ENCODE peak calls at places on chromosomes 7 and 10, in seven cellular contexts. One of them, this sample, is unnamed. For H3K27me3 and H3K4me1, the result is how much of the 10 kb centered on the place peaks cover.

GRCh38 chr10:48469516-48470020 is 135.3 kb downstream of the ARHGAP22 start:
- DNase-seq in lower lobe of right lung: no peak
- DNase-seq in tibial artery: no peak
- DNase-seq in GM23338: no peak
- DNase-seq in HepG2: no peak
- DNase-seq in heart left ventricle: no peak
- DNase-seq in stomach: peak
- DNase-seq in this sample: peak

GRCh38 chr7:98206451-98207330 is 4.5 kb upstream of the BHLHA15 start:
- DNase-seq in lower lobe of right lung: no peak
- DNase-seq in tibial artery: no peak
- DNase-seq in GM23338: no peak
- DNase-seq in HepG2: no peak
- DNase-seq in heart left ventricle: no peak
- DNase-seq in stomach: no peak
- DNase-seq in this sample: no peak

GRCh38 chr7:111763221-111763791 is 201.0 kb upstream of the IMMP2L start:
- DNase-seq in lower lobe of right lung: no peak
- DNase-seq in tibial artery: no peak
- DNase-seq in GM23338: peak
- DNase-seq in HepG2: peak
- DNase-seq in heart left ventricle: no peak
- DNase-seq in stomach: no peak
- DNase-seq in this sample: peak

GRCh38 chr7:135102372-135102771 is 45.5 kb upstream of the TMEM140 start:
- DNase-seq in lower lobe of right lung: no peak
- DNase-seq in tibial artery: no peak
- DNase-seq in GM23338: no peak
- DNase-seq in HepG2: no peak
- DNase-seq in heart left ventricle: no peak
- DNase-seq in stomach: no peak
- DNase-seq in this sample: no peak

GRCh38 chr10:68067029-68067428 is 8.1 kb downstream of the HERC4 start:
- DNase-seq in lower lobe of right lung: no peak
- DNase-seq in tibial artery: no peak
- DNase-seq in GM23338: no peak
- DNase-seq in HepG2: no peak
- DNase-seq in heart left ventricle: no peak
- DNase-seq in stomach: no peak
- DNase-seq in this sample: no peak

GRCh38 chr7:78038465-78039080 is 240.0 kb downstream of the PHTF2 start:
- DNase-seq in lower lobe of right lung: no peak
- DNase-seq in tibial artery: no peak
- DNase-seq in GM23338: peak
- DNase-seq in HepG2: no peak
- DNase-seq in heart left ventricle: no peak
- DNase-seq in stomach: no peak
- DNase-seq in this sample: no peak

GRCh38 chr10:123885406-123886164 is 6.0 kb downstream of the CPXM2 start:
- DNase-seq in lower lobe of right lung: no peak
- DNase-seq in tibial artery: peak
- DNase-seq in GM23338: no peak
- DNase-seq in HepG2: no peak
- DNase-seq in heart left ventricle: no peak
- DNase-seq in stomach: peak
- DNase-seq in this sample: no peak

GRCh38 chr10:58570307-58570723 is 57.6 kb downstream of the BICC1 start:
- DNase-seq in lower lobe of right lung: no peak
- DNase-seq in tibial artery: peak
- DNase-seq in GM23338: no peak
- DNase-seq in HepG2: no peak
- DNase-seq in heart left ventricle: no peak
- DNase-seq in stomach: no peak
- DNase-seq in this sample: no peak

GRCh38 chr7:151759591-151760042 is 117.3 kb downstream of the PRKAG2 start:
- DNase-seq in lower lobe of right lung: no peak
- DNase-seq in tibial artery: no peak
- DNase-seq in GM23338: peak
- DNase-seq in HepG2: peak
- DNase-seq in heart left ventricle: no peak
- DNase-seq in stomach: peak
- DNase-seq in this sample: peak

GRCh38 chr7:29612596-29612995 is 49.0 kb downstream of the PRR15 start:
- DNase-seq in lower lobe of right lung: no peak
- DNase-seq in tibial artery: no peak
- DNase-seq in GM23338: no peak
- DNase-seq in HepG2: no peak
- DNase-seq in heart left ventricle: no peak
- DNase-seq in stomach: no peak
- DNase-seq in this sample: no peak

GRCh38 chr7:32779167-32779566 is 112.4 kb downstream of the KBTBD2 start:
- DNase-seq in lower lobe of right lung: no peak
- DNase-seq in tibial artery: no peak
- DNase-seq in GM23338: no peak
- DNase-seq in HepG2: no peak
- DNase-seq in heart left ventricle: no peak
- DNase-seq in stomach: no peak
- DNase-seq in this sample: no peak

GRCh38 chr10:69486922-69487730 is 35.9 kb downstream of the TSPAN15 start:
- DNase-seq in lower lobe of right lung: peak
- DNase-seq in tibial artery: no peak
- DNase-seq in GM23338: no peak
- DNase-seq in HepG2: no peak
- DNase-seq in heart left ventricle: no peak
- DNase-seq in stomach: no peak
- DNase-seq in this sample: no peak

GRCh38 chr7:92582948-92583347 is 7.2 kb downstream of the FAM133B start:
- DNase-seq in lower lobe of right lung: no peak
- DNase-seq in tibial artery: no peak
- DNase-seq in GM23338: no peak
- DNase-seq in HepG2: no peak
- DNase-seq in heart left ventricle: no peak
- DNase-seq in stomach: no peak
- DNase-seq in this sample: no peak

GRCh38 chr10:87585565-87586514 is 73.8 kb upstream of the PAPSS2 start:
- DNase-seq in lower lobe of right lung: no peak
- DNase-seq in tibial artery: no peak
- DNase-seq in GM23338: no peak
- DNase-seq in HepG2: peak
- DNase-seq in heart left ventricle: no peak
- DNase-seq in stomach: peak
- DNase-seq in this sample: peak

GRCh38 chr10:63241898-63242297 is 108.8 kb downstream of the NRBF2 start:
- DNase-seq in lower lobe of right lung: no peak
- DNase-seq in tibial artery: no peak
- DNase-seq in GM23338: no peak
- DNase-seq in HepG2: no peak
- DNase-seq in heart left ventricle: no peak
- DNase-seq in stomach: no peak
- DNase-seq in this sample: no peak

GRCh38 chr7:50940621-50941020 is 157.9 kb upstream of the GRB10 start:
- DNase-seq in lower lobe of right lung: no peak
- DNase-seq in tibial artery: no peak
- DNase-seq in GM23338: no peak
- DNase-seq in HepG2: no peak
- DNase-seq in heart left ventricle: no peak
- DNase-seq in stomach: no peak
- DNase-seq in this sample: no peak

GRCh38 chr7:50939026-50939425 is 156.3 kb upstream of the GRB10 start:
- DNase-seq in lower lobe of right lung: no peak
- DNase-seq in tibial artery: no peak
- DNase-seq in GM23338: no peak
- DNase-seq in HepG2: no peak
- DNase-seq in heart left ventricle: peak
- DNase-seq in stomach: no peak
- DNase-seq in this sample: no peak

GRCh38 chr7:50943482-50943881 is 160.8 kb upstream of the GRB10 start:
- DNase-seq in lower lobe of right lung: no peak
- DNase-seq in tibial artery: no peak
- DNase-seq in GM23338: no peak
- DNase-seq in HepG2: no peak
- DNase-seq in heart left ventricle: no peak
- DNase-seq in stomach: no peak
- DNase-seq in this sample: no peak

GRCh38 chr7:50941525-50941924 is 158.8 kb upstream of the GRB10 start:
- DNase-seq in lower lobe of right lung: no peak
- DNase-seq in tibial artery: no peak
- DNase-seq in GM23338: no peak
- DNase-seq in HepG2: no peak
- DNase-seq in heart left ventricle: no peak
- DNase-seq in stomach: no peak
- DNase-seq in this sample: no peak

DNA sequence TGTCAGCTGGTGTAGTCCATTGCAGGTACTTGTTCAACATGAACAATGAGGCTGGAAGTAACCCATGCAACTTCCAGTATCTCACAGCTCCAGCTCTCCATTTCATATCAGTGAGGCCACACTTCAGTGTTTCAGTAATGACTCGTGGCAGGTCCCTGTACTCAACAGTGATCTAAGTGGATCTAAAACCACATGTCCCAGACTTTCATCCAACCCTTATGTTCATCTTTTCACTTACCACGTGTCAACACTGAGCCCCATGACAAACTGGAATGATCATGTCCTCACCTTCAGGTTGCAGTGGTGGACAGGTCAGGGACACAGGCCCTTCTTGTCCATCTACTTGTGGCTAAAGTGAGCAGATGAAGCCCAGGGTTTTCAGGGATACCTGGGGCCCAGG is 155.0 kb upstream of the GRB10 start:
- DNase-seq in lower lobe of right lung: no peak
- DNase-seq in tibial artery: no peak
- DNase-seq in GM23338: no peak
- DNase-seq in HepG2: no peak
- DNase-seq in heart left ventricle: no peak
- DNase-seq in stomach: no peak
- DNase-seq in this sample: no peak
- H3K27me3 ChIP-seq in lower lobe of right lung: under half
- H3K27me3 ChIP-seq in tibial artery: under half
- H3K27me3 ChIP-seq in GM23338: under half
- H3K27me3 ChIP-seq in HepG2: under half
- H3K27me3 ChIP-seq in heart left ventricle: under half
- H3K27me3 ChIP-seq in stomach: under half
- H3K27me3 ChIP-seq in this sample: under half

DNA sequence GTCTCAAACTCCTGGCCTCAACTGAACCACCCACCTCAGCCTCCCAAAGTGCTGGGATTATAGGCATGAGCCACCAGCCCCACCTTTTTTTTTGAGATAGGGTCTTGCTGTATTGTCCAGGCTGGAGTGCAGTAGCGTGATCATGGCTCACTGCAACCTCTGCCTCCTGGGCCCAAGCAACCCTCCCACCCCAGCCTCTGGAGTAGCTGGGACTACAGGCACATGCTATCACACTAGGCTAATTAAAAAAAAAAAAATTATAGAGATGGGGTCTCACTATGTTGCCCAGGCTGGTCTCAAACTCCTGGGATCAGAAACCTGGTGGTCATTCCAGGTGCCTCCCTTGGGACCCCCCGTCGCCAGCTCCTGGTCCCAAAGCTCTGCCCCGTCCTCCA is 25.0 kb downstream of the GTF2IRD1 start:
- DNase-seq in lower lobe of right lung: no peak
- DNase-seq in tibial artery: no peak
- DNase-seq in GM23338: no peak
- DNase-seq in HepG2: no peak
- DNase-seq in heart left ventricle: no peak
- DNase-seq in stomach: no peak
- DNase-seq in this sample: no peak
- H3K4me1 ChIP-seq in lower lobe of right lung: half or more
- H3K4me1 ChIP-seq in tibial artery: half or more
- H3K4me1 ChIP-seq in GM23338: under half
- H3K4me1 ChIP-seq in HepG2: half or more
- H3K4me1 ChIP-seq in heart left ventricle: under half
- H3K4me1 ChIP-seq in stomach: half or more
- H3K4me1 ChIP-seq in this sample: half or more

GRCh38 chr7:15015545-15016314 is 113.2 kb upstream of the DGKB start:
- DNase-seq in lower lobe of right lung: no peak
- DNase-seq in tibial artery: no peak
- DNase-seq in GM23338: peak
- DNase-seq in HepG2: peak
- DNase-seq in heart left ventricle: peak
- DNase-seq in stomach: peak
- DNase-seq in this sample: peak

GRCh38 chr7:15018981-15019380 is 116.4 kb upstream of the DGKB start:
- DNase-seq in lower lobe of right lung: no peak
- DNase-seq in tibial artery: no peak
- DNase-seq in GM23338: no peak
- DNase-seq in HepG2: no peak
- DNase-seq in heart left ventricle: no peak
- DNase-seq in stomach: no peak
- DNase-seq in this sample: no peak

GRCh38 chr7:15016726-15017125 is 114.2 kb upstream of the DGKB start:
- DNase-seq in lower lobe of right lung: no peak
- DNase-seq in tibial artery: no peak
- DNase-seq in GM23338: no peak
- DNase-seq in HepG2: no peak
- DNase-seq in heart left ventricle: no peak
- DNase-seq in stomach: no peak
- DNase-seq in this sample: peak

GRCh38 chr7:15012135-15012534 is 109.6 kb upstream of the DGKB start:
- DNase-seq in lower lobe of right lung: no peak
- DNase-seq in tibial artery: no peak
- DNase-seq in GM23338: no peak
- DNase-seq in HepG2: no peak
- DNase-seq in heart left ventricle: no peak
- DNase-seq in stomach: no peak
- DNase-seq in this sample: no peak

DNA sequence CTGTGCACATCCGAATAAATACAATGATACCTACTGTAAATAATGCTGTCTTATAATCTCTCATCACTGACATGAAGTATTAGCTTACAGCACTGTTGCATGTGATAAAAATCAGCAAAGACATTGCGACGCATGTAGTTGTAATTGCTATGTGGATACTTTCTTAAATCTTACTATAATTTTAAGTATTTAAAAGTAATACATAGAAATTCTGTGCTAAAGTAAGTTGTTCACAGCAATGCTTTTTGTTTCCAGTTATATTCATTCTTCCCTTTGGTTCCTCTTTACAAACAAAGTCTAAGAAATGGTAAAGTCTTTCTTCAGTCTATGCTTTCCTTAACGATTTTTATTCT is 113.7 kb upstream of the DGKB start:
- DNase-seq in lower lobe of right lung: no peak
- DNase-seq in tibial artery: no peak
- DNase-seq in GM23338: no peak
- DNase-seq in HepG2: no peak
- DNase-seq in heart left ventricle: no peak
- DNase-seq in stomach: no peak
- DNase-seq in this sample: no peak
- TF ChIP-seq CTCF in lower lobe of right lung: no peak
- TF ChIP-seq CTCF in tibial artery: no peak
- TF ChIP-seq CTCF in GM23338: no peak
- TF ChIP-seq CTCF in HepG2: no peak
- TF ChIP-seq CTCF in heart left ventricle: no peak
- TF ChIP-seq CTCF in stomach: no peak
- TF ChIP-seq CTCF in this sample: no peak

DNA sequence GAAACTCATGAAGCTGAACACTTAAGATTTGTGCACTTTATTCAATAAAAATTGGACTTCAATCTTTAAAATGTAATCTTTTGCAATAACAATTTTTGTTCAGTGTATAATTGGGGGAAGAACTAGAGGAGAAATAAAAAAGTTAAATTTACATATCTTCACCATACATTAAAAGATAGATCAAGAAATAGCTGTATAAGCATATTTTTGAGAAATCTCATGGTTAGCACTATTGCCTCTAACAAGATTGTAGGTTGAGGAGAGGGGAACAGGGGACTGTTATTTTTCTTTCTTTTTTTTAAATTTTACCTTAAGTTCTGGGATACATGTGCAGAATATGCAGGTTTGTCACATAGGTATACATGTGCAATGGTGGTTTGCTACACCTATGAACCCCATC is 5.3 kb downstream of the AMPH start:
- DNase-seq in lower lobe of right lung: no peak
- DNase-seq in tibial artery: no peak
- DNase-seq in GM23338: no peak
- DNase-seq in HepG2: no peak
- DNase-seq in heart left ventricle: no peak
- DNase-seq in stomach: no peak
- DNase-seq in this sample: no peak
- H3K27me3 ChIP-seq in lower lobe of right lung: under half
- H3K27me3 ChIP-seq in tibial artery: under half
- H3K27me3 ChIP-seq in GM23338: under half
- H3K27me3 ChIP-seq in HepG2: under half
- H3K27me3 ChIP-seq in heart left ventricle: under half
- H3K27me3 ChIP-seq in stomach: under half
- H3K27me3 ChIP-seq in this sample: under half